ENCODE peak calls at places on chromosomes 2 and 18, in nine cellular contexts. V, D, F, U, Q, P, O, B and G are unnamed samples.

GRCh38 chr2:9103663-9104277 is 100.3 kb upstream of the MBOAT2 start:
- DNase-seq in V (peak; percentile 33), F (no peak), Q (no peak), O (no peak), U (no peak), B (no peak), P (no peak), D (no peak), G (no peak)

GRCh38 chr2:137968477-137969417 is 4.5 kb downstream of the HNMT start:
- DNase-seq in V (no peak), B (no peak), U (no peak), P (no peak), O (no peak), D (no peak), F (no peak), Q (no peak), G (no peak)

GRCh38 chr2:3581367-3582262 is 6.6 kb downstream of the RPS7 start:
- DNase-seq in V (no peak), O (no peak), D (no peak), B (no peak), Q (no peak), U (no peak), F (no peak), P (no peak), G (peak; percentile 0)

GRCh38 chr2:11657195-11657594 is 12.8 kb downstream of the NTSR2 start:
- DNase-seq in F (no peak), U (no peak), O (no peak), V (no peak), Q (no peak), P (no peak), D (no peak), B (no peak), G (no peak)

GRCh38 chr2:172344159-172344558 is 83.2 kb upstream of the ITGA6 start:
- DNase-seq in P (no peak), U (no peak), V (no peak), Q (no peak), D (no peak), O (no peak), F (no peak), B (no peak), G (no peak)

GRCh38 chr18:77076111-77076510 is 56.5 kb downstream of the MBP start:
- DNase-seq in P (no peak), V (no peak), D (no peak), B (no peak), O (no peak), Q (no peak), F (no peak), U (peak; percentile 67), G (no peak)

GRCh38 chr18:29174891-29175290 is 998.0 kb upstream of the CDH2 start:
- DNase-seq in F (no peak), U (no peak), P (no peak), B (no peak), O (no peak), D (no peak), Q (no peak), V (no peak), G (no peak)

GRCh38 chr2:64454316-64455030 is 511 bp downstream of the LGALSL start:
- DNase-seq in B (peak; percentile 10), V (peak; percentile 69), O (peak; percentile 79), Q (no peak), P (peak; percentile 3), U (peak; percentile 90), F (no peak), D (peak; percentile 59), G (peak; percentile 25)